ENCODE peak calls at places on chromosomes 3 and 15, in six cellular contexts. W, C, S, T, K and Y are unnamed samples.

GRCh38 chr3:98982336-98982735 is 80.8 kb upstream of the DCBLD2 start:
- DNase-seq in K (no peak), T (no peak), S (no peak), C (no peak), W (no peak), Y (no peak)

GRCh38 chr3:64717872-64718613 is 30.2 kb upstream of the ADAMTS9 start:
- DNase-seq in S (no peak), C (no peak), K (no peak), T (peak; percentile 13), W (no peak), Y (no peak)

GRCh38 chr3:55974421-55974820 is 487.3 kb upstream of the WNT5A start:
- DNase-seq in T (no peak), K (no peak), C (no peak), W (no peak), S (no peak), Y (peak; percentile 2)

GRCh38 chr3:69304396-69304795 is 81.5 kb downstream of the FRMD4B start:
- DNase-seq in K (no peak), W (no peak), T (no peak), C (no peak), S (no peak), Y (no peak)

GRCh38 chr3:53240989-53241972 is 14.5 kb downstream of the TKT start:
- DNase-seq in W (no peak), S (no peak), C (no peak), K (no peak), T (no peak), Y (no peak)

GRCh38 chr3:172659246-172660002 is 51.4 kb downstream of the NCEH1 start:
- DNase-seq in S (no peak), K (no peak), C (no peak), W (peak; percentile 75), T (no peak), Y (no peak)

GRCh38 chr15:100112061-100112420 is 229.7 kb downstream of the ADAMTS17 start:
- DNase-seq in W (no peak), S (no peak), K (no peak), T (no peak), C (no peak), Y (peak; percentile 38)

GRCh38 chr3:4843619-4844018 is 135.6 kb upstream of the BHLHE40 start:
- DNase-seq in T (no peak), C (no peak), K (no peak), S (no peak), W (no peak), Y (no peak)

GRCh38 chr3:148737104-148737525 is 39.4 kb downstream of the AGTR1 start:
- DNase-seq in K (peak; percentile 12), T (peak; percentile 42), W (no peak), C (no peak), S (no peak), Y (no peak)

GRCh38 chr3:46090161-46090591 is 62.9 kb upstream of the XCR1 start:
- DNase-seq in K (no peak), S (no peak), T (no peak), C (no peak), W (no peak), Y (no peak)

GRCh38 chr3:68893600-68894239 is 38.6 kb downstream of the TAFA4 start:
- DNase-seq in T (peak; percentile 65), W (peak; percentile 10), S (peak; percentile 18), C (peak; percentile 52), K (peak; percentile 18), Y (no peak)

GRCh38 chr3:146163584-146163983 is 2.6 kb upstream of the PLOD2 start:
- DNase-seq in C (no peak), S (peak; percentile 66), K (no peak), T (peak; percentile 94), W (peak; percentile 79), Y (no peak)
- TF ChIP-seq CTCF in C (peak; percentile 21), S (no peak), K (no peak), T (peak; percentile 5), W (peak; percentile 14), Y (no peak)

GRCh38 chr3:24670871-24671270 is 176.2 kb upstream of the THRB start:
- DNase-seq in K (peak; percentile 30), W (no peak), S (no peak), T (no peak), C (no peak), Y (no peak)
- H3K27me3 ChIP-seq in K (no peaks in the 10 kb centered on the region), W (no peaks in the 10 kb centered on the region), S (no peaks in the 10 kb centered on the region), T (no peaks in the 10 kb centered on the region), C (no peaks in the 10 kb centered on the region), Y (no peaks in the 10 kb centered on the region)

DNA sequence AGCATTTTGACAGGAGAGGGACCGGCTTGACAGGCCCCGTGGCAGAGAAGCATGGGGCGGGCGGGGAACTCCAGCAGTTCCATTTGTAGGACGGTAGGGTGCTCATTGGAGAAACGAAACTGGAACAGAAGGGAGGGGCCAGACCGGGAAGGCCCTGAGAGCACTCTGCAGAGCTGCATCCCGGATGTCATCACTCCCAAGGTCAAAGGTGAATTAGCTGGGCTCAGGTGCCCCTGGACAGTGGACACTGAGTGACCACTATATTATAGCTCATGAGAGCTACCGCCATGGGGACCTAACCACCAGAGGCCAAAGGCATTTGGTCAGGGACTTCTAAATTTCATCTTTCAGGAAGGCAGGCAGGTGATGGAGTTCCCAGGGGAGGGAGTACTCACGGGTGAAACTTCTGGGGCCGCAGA is 7.3 kb downstream of the CSRNP1 start:
- DNase-seq in S (no peak), C (no peak), W (no peak), K (no peak), T (no peak), Y (no peak)
- TF ChIP-seq CTCF in S (no peak), C (no peak), W (no peak), K (no peak), T (no peak), Y (no peak)

GRCh38 chr3:124202754-124203153 is 210.8 kb upstream of the ROPN1 start:
- DNase-seq in K (no peak), W (no peak), C (peak; percentile 20), T (peak; percentile 24), S (no peak), Y (peak; percentile 3)
- H3K27me3 ChIP-seq in K (no peaks in the 10 kb centered on the region), W (peaks cover 34% of the 10 kb centered on the region), C (peaks cover 5% of the 10 kb centered on the region), T (peaks cover 12% of the 10 kb centered on the region), S (peaks cover 2% of the 10 kb centered on the region), Y (no peaks in the 10 kb centered on the region)

DNA sequence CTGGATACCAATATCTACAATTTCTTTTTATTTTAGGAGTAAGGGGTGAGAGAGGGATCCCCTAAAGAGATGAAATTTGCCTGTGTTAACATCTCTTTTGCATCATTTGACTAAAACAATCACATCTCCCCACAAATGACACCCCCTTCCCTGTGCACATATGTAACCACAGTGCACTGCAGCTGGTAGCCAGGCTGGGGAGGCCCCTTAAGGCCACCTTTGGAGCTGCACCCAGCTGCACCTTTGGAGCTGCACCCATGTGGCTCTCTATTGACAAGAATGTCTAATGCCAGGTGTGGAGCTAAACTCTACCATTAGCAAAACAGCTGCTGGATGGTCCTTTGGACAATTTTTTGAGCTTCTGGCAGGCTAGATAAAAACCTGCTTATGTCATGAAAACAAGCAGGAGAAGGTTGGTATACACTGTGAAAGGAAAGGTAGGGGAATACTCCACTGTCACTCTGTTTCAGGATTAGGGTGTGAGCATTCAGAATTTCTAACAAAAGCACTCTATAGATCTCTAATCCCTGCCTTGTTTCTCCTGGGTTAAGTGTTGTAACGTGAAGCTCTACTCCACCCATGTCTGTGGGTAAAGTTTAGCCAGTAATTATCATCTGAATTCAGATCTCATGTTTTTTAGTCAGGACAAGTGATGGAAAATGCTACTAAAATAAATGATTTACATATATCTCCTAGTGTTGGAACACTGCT is 52.1 kb downstream of the TFG start:
- DNase-seq in T (no peak), W (no peak), S (no peak), K (peak; percentile 2), C (no peak), Y (no peak)
- TF ChIP-seq CTCF in T (peak; percentile 8), W (peak; percentile 53), S (peak; percentile 53), K (peak; percentile 47), C (no peak), Y (no peak)

GRCh38 chr3:186826978-186827857 is 15.3 kb upstream of the ADIPOQ start:
- DNase-seq in W (no peak), C (peak; percentile 93), S (peak; percentile 40), K (peak; percentile 60), T (peak; percentile 79), Y (peak; percentile 80)

GRCh38 chr3:186828340-186828739 is 14.2 kb upstream of the ADIPOQ start:
- DNase-seq in C (no peak), K (no peak), S (no peak), W (no peak), T (no peak), Y (no peak)

GRCh38 chr3:186826316-186826977 is 16.1 kb upstream of the ADIPOQ start:
- DNase-seq in S (no peak), C (no peak), K (no peak), T (no peak), W (no peak), Y (no peak)

GRCh38 chr3:186831795-186832194 is 10.7 kb upstream of the ADIPOQ start:
- DNase-seq in W (no peak), K (no peak), S (no peak), C (no peak), T (no peak), Y (no peak)
- H3K27me3 ChIP-seq in W (peaks cover 47% of the 10 kb centered on the region), K (no peaks in the 10 kb centered on the region), S (peaks cover 17% of the 10 kb centered on the region), C (peaks cover 72% of the 10 kb centered on the region), T (peaks cover 19% of the 10 kb centered on the region), Y (peaks cover 8% of the 10 kb centered on the region)

GRCh38 chr3:134054881-134055280 is 25.2 kb upstream of the SLCO2A1 start:
- DNase-seq in K (no peak), W (no peak), C (no peak), S (no peak), T (no peak), Y (no peak)
- TF ChIP-seq CTCF in K (no peak), W (no peak), C (no peak), S (no peak), T (no peak), Y (no peak)